ENCODE peak calls at places on chromosomes 3 and 15, in nine cellular contexts. One of them, this sample, is unnamed.
A peak's percentile ranks its signal among the peaks of the same experiment; 100 is the strongest.

GRCh38 chr15:95146476-95146875 is 915.1 kb downstream of the MCTP2 start:
- DNase-seq in endodermal cell: no peak
- DNase-seq in adrenal gland: no peak
- DNase-seq in CD4-positive, alpha-beta memory T cell: no peak
- DNase-seq in left lung: no peak
- DNase-seq in upper lobe of right lung: no peak
- DNase-seq in GM23338: no peak
- DNase-seq in testis: no peak
- DNase-seq in IMR-90: no peak
- DNase-seq in this sample: no peak

GRCh38 chr3:158492685-158493084 is 78.3 kb upstream of the MLF1 start:
- DNase-seq in IMR-90: no peak
- DNase-seq in testis: no peak
- DNase-seq in GM23338: no peak
- DNase-seq in upper lobe of right lung: no peak
- DNase-seq in left lung: no peak
- DNase-seq in CD4-positive, alpha-beta memory T cell: no peak
- DNase-seq in adrenal gland: no peak
- DNase-seq in endodermal cell: no peak
- DNase-seq in this sample: no peak

GRCh38 chr15:84929795-84930371 is 45.4 kb downstream of the SLC28A1 start:
- DNase-seq in GM23338: no peak
- DNase-seq in CD4-positive, alpha-beta memory T cell: no peak
- DNase-seq in upper lobe of right lung: no peak
- DNase-seq in left lung: peak; percentile 75
- DNase-seq in adrenal gland: peak; percentile 81
- DNase-seq in testis: no peak
- DNase-seq in IMR-90: peak; percentile 72
- DNase-seq in endodermal cell: no peak
- DNase-seq in this sample: no peak

GRCh38 chr3:13574083-13574797 is 25.3 kb downstream of the FBLN2 start:
- DNase-seq in testis: no peak
- DNase-seq in endodermal cell: peak; percentile 58
- DNase-seq in CD4-positive, alpha-beta memory T cell: no peak
- DNase-seq in upper lobe of right lung: no peak
- DNase-seq in IMR-90: no peak
- DNase-seq in GM23338: no peak
- DNase-seq in left lung: peak; percentile 72
- DNase-seq in adrenal gland: no peak
- DNase-seq in this sample: no peak

GRCh38 chr15:86247249-86247955 is 167.7 kb downstream of the AGBL1 start:
- DNase-seq in adrenal gland: peak; percentile 80
- DNase-seq in upper lobe of right lung: no peak
- DNase-seq in left lung: peak; percentile 61
- DNase-seq in IMR-90: no peak
- DNase-seq in CD4-positive, alpha-beta memory T cell: no peak
- DNase-seq in endodermal cell: no peak
- DNase-seq in GM23338: no peak
- DNase-seq in testis: no peak
- DNase-seq in this sample: no peak

GRCh38 chr3:47803478-47804025 is 614 bp downstream of the DHX30 start:
- DNase-seq in adrenal gland: no peak
- DNase-seq in CD4-positive, alpha-beta memory T cell: no peak
- DNase-seq in endodermal cell: no peak
- DNase-seq in left lung: no peak
- DNase-seq in IMR-90: no peak
- DNase-seq in upper lobe of right lung: no peak
- DNase-seq in GM23338: no peak
- DNase-seq in testis: no peak
- DNase-seq in this sample: no peak

GRCh38 chr3:158727499-158728377 is 4.5 kb downstream of the RARRES1 start:
- DNase-seq in GM23338: peak; percentile 86
- DNase-seq in CD4-positive, alpha-beta memory T cell: peak; percentile 64
- DNase-seq in upper lobe of right lung: no peak
- DNase-seq in left lung: no peak
- DNase-seq in adrenal gland: peak; percentile 58
- DNase-seq in endodermal cell: peak; percentile 73
- DNase-seq in IMR-90: peak; percentile 83
- DNase-seq in testis: peak; percentile 77
- DNase-seq in this sample: peak; percentile 49

GRCh38 chr15:100973351-100974034 is 54.3 kb downstream of the LRRK1 start:
- DNase-seq in IMR-90: no peak
- DNase-seq in endodermal cell: peak; percentile 76
- DNase-seq in left lung: peak; percentile 75
- DNase-seq in GM23338: peak; percentile 63
- DNase-seq in CD4-positive, alpha-beta memory T cell: no peak
- DNase-seq in upper lobe of right lung: no peak
- DNase-seq in testis: no peak
- DNase-seq in adrenal gland: no peak
- DNase-seq in this sample: no peak

GRCh38 chr3:126661965-126662364 is 7.0 kb upstream of the TXNRD3 start:
- DNase-seq in testis: no peak
- DNase-seq in upper lobe of right lung: no peak
- DNase-seq in GM23338: no peak
- DNase-seq in adrenal gland: no peak
- DNase-seq in CD4-positive, alpha-beta memory T cell: no peak
- DNase-seq in endodermal cell: no peak
- DNase-seq in left lung: no peak
- DNase-seq in IMR-90: no peak
- DNase-seq in this sample: no peak

GRCh38 chr3:126658584-126658983 is 3.7 kb upstream of the TXNRD3 start:
- DNase-seq in left lung: no peak
- DNase-seq in adrenal gland: no peak
- DNase-seq in GM23338: no peak
- DNase-seq in CD4-positive, alpha-beta memory T cell: no peak
- DNase-seq in endodermal cell: no peak
- DNase-seq in upper lobe of right lung: no peak
- DNase-seq in IMR-90: no peak
- DNase-seq in testis: no peak
- DNase-seq in this sample: no peak

GRCh38 chr3:126661532-126661931 is 6.6 kb upstream of the TXNRD3 start:
- DNase-seq in endodermal cell: no peak
- DNase-seq in upper lobe of right lung: no peak
- DNase-seq in CD4-positive, alpha-beta memory T cell: no peak
- DNase-seq in IMR-90: no peak
- DNase-seq in adrenal gland: no peak
- DNase-seq in left lung: no peak
- DNase-seq in GM23338: no peak
- DNase-seq in testis: no peak
- DNase-seq in this sample: no peak

GRCh38 chr3:126657901-126658300 is 3.0 kb upstream of the TXNRD3 start:
- DNase-seq in left lung: no peak
- DNase-seq in GM23338: no peak
- DNase-seq in testis: no peak
- DNase-seq in adrenal gland: peak; percentile 83
- DNase-seq in CD4-positive, alpha-beta memory T cell: no peak
- DNase-seq in IMR-90: no peak
- DNase-seq in endodermal cell: no peak
- DNase-seq in upper lobe of right lung: no peak
- DNase-seq in this sample: no peak

DNA sequence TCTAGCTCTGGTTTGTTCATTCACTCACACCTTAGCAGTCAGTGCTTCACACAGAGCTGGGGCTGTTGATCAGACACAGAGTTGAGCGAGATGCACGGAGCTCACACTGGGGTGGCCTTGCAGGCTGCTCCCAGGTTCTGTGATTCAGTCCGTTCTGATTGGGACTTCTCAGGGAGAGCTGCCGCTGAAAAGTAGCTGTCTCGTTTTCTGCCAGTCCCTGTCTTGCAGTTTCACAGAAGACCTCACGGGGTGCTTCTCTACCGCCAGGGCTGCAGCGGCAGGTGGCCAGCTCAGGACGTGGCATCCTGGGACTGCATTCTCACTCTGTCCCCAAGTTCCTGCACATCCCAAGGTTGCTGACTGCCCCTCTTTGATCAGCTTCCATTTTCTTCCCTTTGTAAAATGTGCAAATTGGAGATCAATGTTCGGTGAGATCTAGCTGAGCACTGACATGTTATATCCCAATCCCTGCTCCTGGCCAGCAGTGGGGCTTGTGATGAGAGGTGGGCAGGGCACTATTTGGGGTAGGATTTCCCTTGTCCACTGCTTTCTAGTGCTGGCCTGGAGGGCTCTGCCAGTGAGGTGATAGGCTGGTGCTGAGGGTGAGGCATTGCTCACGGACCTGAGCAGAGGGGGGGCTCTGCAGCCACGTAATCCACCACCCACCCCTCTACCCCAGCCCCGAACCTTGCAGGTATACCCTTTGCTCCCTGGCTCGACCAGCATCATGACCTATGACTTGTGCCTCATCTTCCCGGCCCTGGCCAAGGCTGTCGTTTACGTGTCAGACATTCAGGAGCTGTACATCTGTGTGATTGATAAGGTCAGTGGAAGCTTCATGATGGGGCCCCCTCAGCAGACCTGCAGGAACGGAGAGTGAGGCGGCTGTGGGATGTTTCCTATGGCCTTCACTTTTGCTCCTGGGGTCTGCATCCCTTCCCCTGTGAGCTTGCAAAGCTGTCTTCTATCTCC is 5.3 kb upstream of the TXNRD3 start:
- DNase-seq in CD4-positive, alpha-beta memory T cell: no peak
- DNase-seq in IMR-90: no peak
- DNase-seq in testis: no peak
- DNase-seq in adrenal gland: peak; percentile 59
- DNase-seq in endodermal cell: peak; percentile 71
- DNase-seq in GM23338: peak; percentile 74
- DNase-seq in left lung: no peak
- DNase-seq in upper lobe of right lung: no peak
- DNase-seq in this sample: no peak
- H3K4me1 ChIP-seq in CD4-positive, alpha-beta memory T cell: no peaks in the 10 kb centered on the region
- H3K4me1 ChIP-seq in IMR-90: peaks cover 2% of the 10 kb centered on the region
- H3K4me1 ChIP-seq in testis: no peaks in the 10 kb centered on the region
- H3K4me1 ChIP-seq in adrenal gland: no peaks in the 10 kb centered on the region
- H3K4me1 ChIP-seq in endodermal cell: no peaks in the 10 kb centered on the region
- H3K4me1 ChIP-seq in GM23338: no peaks in the 10 kb centered on the region
- H3K4me1 ChIP-seq in left lung: no peaks in the 10 kb centered on the region
- H3K4me1 ChIP-seq in upper lobe of right lung: peaks cover 3% of the 10 kb centered on the region
- H3K4me1 ChIP-seq in this sample: no peaks in the 10 kb centered on the region

GRCh38 chr15:81050806-81051205 is 50.1 kb downstream of the TLNRD1 start:
- DNase-seq in CD4-positive, alpha-beta memory T cell: no peak
- DNase-seq in adrenal gland: no peak
- DNase-seq in testis: no peak
- DNase-seq in GM23338: no peak
- DNase-seq in upper lobe of right lung: no peak
- DNase-seq in IMR-90: no peak
- DNase-seq in left lung: no peak
- DNase-seq in endodermal cell: no peak
- DNase-seq in this sample: no peak

GRCh38 chr15:81056276-81056675 is 55.6 kb downstream of the TLNRD1 start:
- DNase-seq in adrenal gland: no peak
- DNase-seq in IMR-90: no peak
- DNase-seq in CD4-positive, alpha-beta memory T cell: no peak
- DNase-seq in endodermal cell: no peak
- DNase-seq in testis: no peak
- DNase-seq in upper lobe of right lung: no peak
- DNase-seq in left lung: no peak
- DNase-seq in GM23338: no peak
- DNase-seq in this sample: no peak

GRCh38 chr15:81053621-81054020 is 52.9 kb downstream of the TLNRD1 start:
- DNase-seq in adrenal gland: no peak
- DNase-seq in GM23338: no peak
- DNase-seq in testis: no peak
- DNase-seq in endodermal cell: no peak
- DNase-seq in IMR-90: no peak
- DNase-seq in upper lobe of right lung: no peak
- DNase-seq in CD4-positive, alpha-beta memory T cell: no peak
- DNase-seq in left lung: no peak
- DNase-seq in this sample: no peak

GRCh38 chr15:81052046-81052445 is 51.3 kb downstream of the TLNRD1 start:
- DNase-seq in GM23338: no peak
- DNase-seq in CD4-positive, alpha-beta memory T cell: no peak
- DNase-seq in left lung: no peak
- DNase-seq in upper lobe of right lung: no peak
- DNase-seq in testis: no peak
- DNase-seq in endodermal cell: no peak
- DNase-seq in IMR-90: no peak
- DNase-seq in adrenal gland: no peak
- DNase-seq in this sample: no peak

GRCh38 chr15:81054236-81054635 is 53.5 kb downstream of the TLNRD1 start:
- DNase-seq in adrenal gland: no peak
- DNase-seq in CD4-positive, alpha-beta memory T cell: no peak
- DNase-seq in endodermal cell: no peak
- DNase-seq in IMR-90: no peak
- DNase-seq in testis: no peak
- DNase-seq in upper lobe of right lung: no peak
- DNase-seq in GM23338: no peak
- DNase-seq in left lung: no peak
- DNase-seq in this sample: no peak
- H3K4me1 ChIP-seq in adrenal gland: no peaks in the 10 kb centered on the region
- H3K4me1 ChIP-seq in CD4-positive, alpha-beta memory T cell: no peaks in the 10 kb centered on the region
- H3K4me1 ChIP-seq in endodermal cell: no peaks in the 10 kb centered on the region
- H3K4me1 ChIP-seq in IMR-90: no peaks in the 10 kb centered on the region
- H3K4me1 ChIP-seq in testis: no peaks in the 10 kb centered on the region
- H3K4me1 ChIP-seq in upper lobe of right lung: no peaks in the 10 kb centered on the region
- H3K4me1 ChIP-seq in GM23338: no peaks in the 10 kb centered on the region
- H3K4me1 ChIP-seq in left lung: peaks cover 9% of the 10 kb centered on the region
- H3K4me1 ChIP-seq in this sample: no peaks in the 10 kb centered on the region

DNA sequence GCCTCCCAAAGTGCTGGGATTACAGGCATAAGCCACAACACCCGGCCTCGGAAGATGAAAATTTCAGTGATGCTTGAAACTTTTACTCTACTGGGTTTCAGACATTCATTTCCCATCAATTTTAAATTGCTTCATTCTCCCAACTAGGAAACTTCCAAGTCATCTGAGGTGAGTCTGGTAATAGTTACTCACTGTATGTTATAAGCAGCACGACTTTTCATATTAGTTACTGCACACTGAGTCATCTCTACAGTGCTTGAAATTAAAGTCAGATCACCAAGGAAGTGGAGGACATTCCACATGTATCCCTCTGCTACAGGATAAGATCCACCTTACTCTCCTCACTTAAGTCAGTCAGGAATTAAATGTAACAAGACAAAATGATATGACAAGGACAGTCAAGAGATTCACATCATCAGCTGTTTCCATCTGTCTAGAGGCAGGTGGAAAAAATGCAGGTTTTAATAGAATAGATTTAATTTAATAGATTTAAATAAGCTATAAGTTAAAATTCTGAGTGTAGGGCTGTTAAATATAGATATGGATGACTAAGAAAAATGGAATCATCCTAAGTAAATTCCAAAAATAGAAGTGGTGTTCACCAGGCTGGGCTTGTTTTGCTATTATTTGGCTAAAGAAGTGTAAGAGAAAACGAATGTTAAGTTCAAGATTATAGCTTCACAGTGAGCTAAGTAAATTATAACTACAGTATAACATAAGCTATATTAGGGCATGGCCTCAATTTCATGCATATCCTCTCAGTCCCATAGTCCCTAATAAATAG is 104.4 kb downstream of the TMCO5A start:
- DNase-seq in left lung: no peak
- DNase-seq in testis: no peak
- DNase-seq in GM23338: no peak
- DNase-seq in adrenal gland: no peak
- DNase-seq in CD4-positive, alpha-beta memory T cell: no peak
- DNase-seq in IMR-90: peak; percentile 89
- DNase-seq in endodermal cell: no peak
- DNase-seq in upper lobe of right lung: no peak
- DNase-seq in this sample: no peak
- H3K4me1 ChIP-seq in left lung: peaks cover 25% of the 10 kb centered on the region
- H3K4me1 ChIP-seq in testis: peaks cover 13% of the 10 kb centered on the region
- H3K4me1 ChIP-seq in GM23338: peaks cover 5% of the 10 kb centered on the region
- H3K4me1 ChIP-seq in adrenal gland: peaks cover 17% of the 10 kb centered on the region
- H3K4me1 ChIP-seq in CD4-positive, alpha-beta memory T cell: no peaks in the 10 kb centered on the region
- H3K4me1 ChIP-seq in IMR-90: peaks cover 13% of the 10 kb centered on the region
- H3K4me1 ChIP-seq in endodermal cell: peaks cover 3% of the 10 kb centered on the region
- H3K4me1 ChIP-seq in upper lobe of right lung: peaks cover 5% of the 10 kb centered on the region
- H3K4me1 ChIP-seq in this sample: peaks cover 8% of the 10 kb centered on the region

DNA sequence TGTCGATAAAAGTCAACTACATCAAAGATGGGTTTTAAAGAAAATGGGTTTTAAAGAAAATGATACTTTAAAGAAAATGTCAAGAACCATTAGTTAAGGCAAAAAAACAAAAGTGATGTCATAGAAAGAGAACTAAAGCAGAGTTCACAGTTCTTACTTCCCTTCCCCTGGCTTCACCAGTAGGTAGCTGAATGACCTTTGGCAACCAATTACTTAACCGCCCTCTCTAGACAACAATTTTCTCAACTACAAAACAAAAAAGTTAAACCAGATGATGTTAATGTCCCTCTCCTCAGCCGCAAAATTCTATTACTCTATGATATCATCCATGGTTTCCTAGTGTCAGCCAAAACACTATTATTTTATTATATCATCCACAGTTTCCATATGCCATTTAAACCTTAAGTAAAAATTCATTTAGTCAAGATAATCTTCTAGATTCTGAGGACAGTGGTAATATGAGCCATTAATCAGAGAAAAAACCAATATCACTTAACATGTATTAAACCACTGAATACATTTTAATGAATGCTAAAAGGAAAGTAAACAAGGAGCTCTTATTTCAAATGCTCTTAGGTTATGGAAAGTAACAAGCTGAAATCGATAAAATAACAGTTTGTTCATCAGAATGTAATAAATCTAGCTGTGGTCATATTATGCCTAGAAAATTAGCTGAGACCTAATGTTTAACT is 13.1 kb downstream of the RYK start:
- DNase-seq in IMR-90: no peak
- DNase-seq in testis: no peak
- DNase-seq in GM23338: no peak
- DNase-seq in left lung: no peak
- DNase-seq in CD4-positive, alpha-beta memory T cell: no peak
- DNase-seq in upper lobe of right lung: no peak
- DNase-seq in endodermal cell: no peak
- DNase-seq in adrenal gland: no peak
- DNase-seq in this sample: no peak
- H3K4me1 ChIP-seq in IMR-90: peaks cover 17% of the 10 kb centered on the region
- H3K4me1 ChIP-seq in testis: peaks cover 44% of the 10 kb centered on the region
- H3K4me1 ChIP-seq in GM23338: peaks cover 33% of the 10 kb centered on the region
- H3K4me1 ChIP-seq in left lung: peaks cover 55% of the 10 kb centered on the region
- H3K4me1 ChIP-seq in CD4-positive, alpha-beta memory T cell: peaks cover 52% of the 10 kb centered on the region
- H3K4me1 ChIP-seq in upper lobe of right lung: peaks cover 30% of the 10 kb centered on the region
- H3K4me1 ChIP-seq in endodermal cell: peaks cover under 1% of the 10 kb centered on the region
- H3K4me1 ChIP-seq in adrenal gland: peaks cover 77% of the 10 kb centered on the region
- H3K4me1 ChIP-seq in this sample: peaks cover 15% of the 10 kb centered on the region

This sample was measured in ovary.